ENCODE peak calls at places on chromosomes 7 and 10, in seven cellular contexts. N, R, Y, J, U, F and T are unnamed samples.

GRCh38 chr10:11425288-11425595 is 186.2 kb downstream of the USP6NL start:
- DNase-seq in J (no peak), Y (no peak), U (no peak), F (peak), R (no peak), N (no peak), T (no peak)

GRCh38 chr10:90865400-90865799 is 6.4 kb upstream of the RPP30 start:
- DNase-seq in R (no peak), Y (peak), J (no peak), F (no peak), U (peak), N (peak), T (no peak)

GRCh38 chr10:115063702-115064479 is 29.3 kb upstream of the ATRNL1 start:
- DNase-seq in J (no peak), U (no peak), F (no peak), R (peak), N (no peak), Y (no peak), T (no peak)

GRCh38 chr10:30553625-30554442 is 75.7 kb downstream of the LYZL2 start:
- DNase-seq in F (peak), N (peak), Y (peak), R (no peak), J (peak), U (peak), T (no peak)

GRCh38 chr7:38215115-38215514 is 37.1 kb downstream of the STARD3NL start:
- DNase-seq in U (no peak), F (no peak), J (peak), N (no peak), Y (no peak), R (no peak), T (no peak)

GRCh38 chr10:31359979-31360378 is 41.0 kb downstream of the ZEB1 start:
- DNase-seq in U (no peak), N (no peak), R (peak), Y (no peak), J (peak), F (no peak), T (no peak)

GRCh38 chr10:78892383-78893191 is 176.2 kb upstream of the ZMIZ1 start:
- DNase-seq in U (no peak), F (peak), N (no peak), R (no peak), Y (no peak), J (no peak), T (no peak)

GRCh38 chr10:71134732-71135211 is 77.6 kb upstream of the UNC5B start:
- DNase-seq in F (no peak), N (no peak), R (no peak), J (no peak), U (no peak), Y (no peak), T (no peak)

GRCh38 chr10:5557040-5557721 is 32.4 kb downstream of the CALML3 start:
- DNase-seq in U (no peak), Y (no peak), N (no peak), J (no peak), F (no peak), R (no peak), T (no peak)

GRCh38 chr7:104629393-104629792 is 301.0 kb downstream of the LHFPL3 start:
- DNase-seq in Y (no peak), R (peak), F (no peak), U (no peak), J (no peak), N (no peak), T (no peak)

GRCh38 chr7:109763611-109764010 is 1193.9 kb downstream of the DNAJB9 start:
- DNase-seq in Y (no peak), N (no peak), U (no peak), F (no peak), R (no peak), J (no peak), T (no peak)

GRCh38 chr10:110007171-110007700 is 548 bp upstream of the ADD3 start:
- DNase-seq in U (peak), N (peak), R (no peak), Y (peak), J (no peak), F (no peak), T (no peak)

GRCh38 chr10:25457552-25457951 is 282.8 kb downstream of the GPR158 start:
- DNase-seq in U (no peak), J (no peak), N (no peak), R (no peak), F (no peak), Y (no peak), T (no peak)

GRCh38 chr7:149690688-149691446 is 82.5 kb downstream of the ZNF467 start:
- DNase-seq in U (peak), J (peak), Y (peak), N (peak), R (peak), F (peak), T (no peak)

GRCh38 chr7:158447206-158448171 is 140.1 kb downstream of the PTPRN2 start:
- DNase-seq in U (no peak), Y (no peak), J (no peak), N (no peak), R (peak), F (no peak), T (no peak)

GRCh38 chr10:110946496-110946895 is 27.1 kb downstream of the SHOC2 start:
- DNase-seq in N (no peak), J (no peak), U (no peak), R (no peak), Y (no peak), F (no peak), T (no peak)

GRCh38 chr10:131972474-131973071 is 9.2 kb downstream of the BNIP3 start:
- DNase-seq in R (peak), F (no peak), J (no peak), N (peak), Y (no peak), U (peak), T (no peak)

GRCh38 chr10:75396861-75397570 is 4.5 kb downstream of the ZNF503 start:
- DNase-seq in F (peak), Y (no peak), U (no peak), R (no peak), J (no peak), N (no peak), T (no peak)

GRCh38 chr7:33757050-33757449 is 148.3 kb upstream of the BMPER start:
- DNase-seq in J (no peak), U (no peak), Y (no peak), N (peak), F (no peak), R (no peak), T (no peak)

GRCh38 chr10:77251297-77252013 is 386.2 kb downstream of the KCNMA1 start:
- DNase-seq in F (no peak), N (peak), Y (peak), R (peak), U (peak), J (peak), T (no peak)

GRCh38 chr7:144391823-144392255 is 11.7 kb downstream of the NOBOX start:
- DNase-seq in J (peak), F (peak), R (peak), U (peak), N (peak), Y (peak), T (no peak)

GRCh38 chr7:44678096-44678467 is 70.6 kb upstream of the ZMIZ2 start:
- DNase-seq in F (no peak), R (no peak), U (no peak), Y (no peak), J (no peak), N (peak), T (no peak)

GRCh38 chr10:79413196-79413595 is 32.2 kb downstream of the ZCCHC24 start:
- DNase-seq in F (no peak), R (no peak), U (peak), J (no peak), Y (no peak), N (peak), T (no peak)

GRCh38 chr10:121823993-121824463 is 103.8 kb downstream of the ATE1 start:
- DNase-seq in J (peak), U (peak), N (peak), F (no peak), R (peak), Y (peak), T (no peak)

GRCh38 chr10:92970301-92971070 is 90.1 kb upstream of the CYP26C1 start:
- DNase-seq in Y (no peak), R (no peak), U (no peak), J (no peak), N (peak), F (no peak), T (no peak)

GRCh38 chr7:26688936-26689506 is 175.4 kb downstream of the SKAP2 start:
- DNase-seq in F (no peak), N (no peak), J (peak), R (no peak), U (peak), Y (no peak), T (peak)

GRCh38 chr7:155865830-155866545 is 53.7 kb upstream of the SHH start:
- DNase-seq in J (no peak), U (no peak), N (no peak), F (peak), R (no peak), Y (no peak), T (no peak)

DNA sequence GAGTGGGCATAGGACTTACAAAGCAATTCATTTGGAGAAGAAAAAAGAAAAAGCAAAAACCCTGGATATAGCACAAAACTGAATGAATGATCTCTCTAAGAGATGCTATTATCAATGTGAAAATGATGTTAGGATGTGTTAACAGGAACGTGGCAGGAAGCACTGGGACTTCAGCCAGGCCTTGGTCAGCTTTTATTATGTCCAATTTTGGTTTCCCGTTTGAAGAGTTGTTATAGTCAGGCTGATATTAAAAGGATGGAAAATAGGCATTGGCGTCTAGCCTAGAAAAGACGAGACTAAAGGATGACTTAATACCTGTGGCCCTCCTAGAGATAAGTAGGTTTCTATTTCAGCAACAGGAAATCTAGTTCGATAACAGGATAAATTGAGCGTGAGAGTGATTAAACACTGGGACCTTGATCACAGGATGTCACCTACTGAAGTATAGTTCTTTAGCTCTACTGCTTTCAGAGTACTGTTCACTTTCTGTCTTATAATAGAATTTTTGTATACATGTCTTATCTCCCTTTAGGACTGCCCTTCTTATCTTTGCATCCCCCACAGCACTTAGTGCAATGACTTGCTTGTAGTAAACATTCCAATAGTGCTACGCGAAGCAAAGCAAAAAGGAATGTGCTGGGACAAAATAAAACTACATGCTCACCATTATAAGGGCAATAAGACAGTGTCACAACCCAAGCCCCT is 99.8 kb upstream of the AGBL3 start:
- DNase-seq in F (no peak), R (no peak), U (no peak), N (peak), Y (peak), J (peak), T (no peak)
- TF ChIP-seq RFX5 in F (no peak), R (no peak), U (no peak), N (no peak), Y (no peak), J (no peak), T (no peak)

DNA sequence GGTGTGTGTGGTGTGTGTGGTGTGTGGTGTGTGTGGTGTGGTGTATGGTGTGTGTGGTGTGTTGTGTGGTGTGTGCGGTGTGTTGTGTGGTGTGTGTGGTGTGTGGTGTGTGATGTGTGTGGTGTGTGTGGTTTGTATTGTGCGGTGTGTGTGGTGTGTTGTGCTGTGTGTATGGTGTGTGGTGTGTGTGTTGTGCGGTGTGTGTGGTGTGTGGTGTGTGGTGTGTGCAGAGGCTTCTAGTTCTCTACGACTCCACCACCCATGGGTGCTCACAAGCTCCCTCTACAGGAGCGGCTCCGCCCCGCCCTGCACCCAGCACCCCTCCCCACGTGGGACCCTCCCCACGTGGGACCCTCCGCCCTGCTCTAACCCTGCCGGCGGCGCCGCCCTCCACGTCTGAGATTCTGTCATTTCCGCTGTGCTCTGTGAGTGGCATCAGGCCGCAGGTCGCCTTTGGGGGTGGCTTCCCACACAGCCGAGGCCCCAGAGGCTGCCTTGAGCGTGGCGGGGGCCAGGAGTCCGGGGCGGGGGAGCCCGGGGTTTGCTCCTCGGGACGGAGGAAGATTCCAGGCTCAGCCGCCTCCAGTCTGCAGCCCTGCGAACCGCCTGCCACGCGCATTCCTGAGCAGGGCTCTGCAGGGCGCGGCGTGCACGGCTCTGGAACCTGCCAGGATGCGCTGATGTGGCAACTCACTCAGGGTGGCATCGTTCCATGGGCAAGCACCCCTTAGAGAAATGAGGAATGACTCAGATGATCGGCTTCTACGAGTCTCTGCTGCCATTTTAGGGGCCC is 37.0 kb upstream of the DNAJB6 start:
- DNase-seq in J (no peak), Y (peak), N (no peak), R (peak), F (no peak), U (peak), T (no peak)
- TF ChIP-seq RFX5 in J (no peak), Y (no peak), N (no peak), R (no peak), F (no peak), U (no peak), T (no peak)

DNA sequence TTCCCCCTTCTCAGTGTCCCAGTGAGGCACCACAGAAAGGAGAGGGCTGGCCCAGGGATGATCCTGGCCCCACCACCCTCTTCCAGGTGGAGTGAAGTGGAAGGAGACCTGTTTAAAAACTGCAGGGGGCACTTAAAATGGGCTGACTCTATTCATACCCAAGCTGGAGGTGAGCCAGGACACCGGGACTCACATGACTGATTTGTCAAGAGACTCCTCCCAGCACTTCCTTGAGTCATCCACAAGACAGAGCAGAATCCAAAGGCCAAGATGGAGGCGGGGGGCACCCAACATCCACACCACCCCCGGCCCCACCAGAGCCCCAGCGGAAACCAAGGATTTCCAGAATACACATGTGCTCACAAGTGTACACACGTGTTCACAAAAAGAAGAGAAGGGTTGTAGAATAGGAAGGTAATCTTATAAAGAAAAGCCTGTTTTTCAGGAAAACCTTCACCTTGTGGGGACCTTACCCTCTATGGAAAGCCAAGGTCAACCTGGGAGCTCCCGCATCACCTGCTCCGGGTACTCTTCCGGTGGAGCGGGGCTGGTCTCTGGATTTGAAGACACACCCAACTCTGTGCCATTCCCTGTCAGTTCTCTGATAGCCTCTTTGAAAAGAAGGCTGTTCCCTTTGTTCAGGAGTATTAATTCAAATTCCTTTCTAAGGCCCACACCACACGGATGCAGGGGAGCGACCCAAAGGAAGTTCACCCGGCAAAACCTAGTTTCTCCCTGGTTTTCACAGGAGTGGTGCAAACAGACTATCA is 10.9 kb downstream of the CTBP2 start:
- DNase-seq in R (no peak), U (peak), N (peak), J (no peak), Y (peak), F (no peak), T (no peak)
- TF ChIP-seq RFX5 in R (no peak), U (no peak), N (no peak), J (no peak), Y (no peak), F (no peak), T (no peak)

GRCh38 chr10:117408436-117409384 is 33.5 kb upstream of the PDZD8 start:
- DNase-seq in F (no peak), N (no peak), J (no peak), R (no peak), Y (no peak), U (no peak), T (no peak)
- TF ChIP-seq RFX5 in F (no peak), N (no peak), J (no peak), R (no peak), Y (no peak), U (no peak), T (no peak)

GRCh38 chr10:86411281-86411841 is 44.8 kb upstream of the GRID1 start:
- DNase-seq in N (peak), Y (no peak), U (no peak), R (no peak), J (peak), F (no peak), T (peak)
- TF ChIP-seq RFX5 in N (no peak), Y (no peak), U (no peak), R (no peak), J (no peak), F (no peak), T (peak)

DNA sequence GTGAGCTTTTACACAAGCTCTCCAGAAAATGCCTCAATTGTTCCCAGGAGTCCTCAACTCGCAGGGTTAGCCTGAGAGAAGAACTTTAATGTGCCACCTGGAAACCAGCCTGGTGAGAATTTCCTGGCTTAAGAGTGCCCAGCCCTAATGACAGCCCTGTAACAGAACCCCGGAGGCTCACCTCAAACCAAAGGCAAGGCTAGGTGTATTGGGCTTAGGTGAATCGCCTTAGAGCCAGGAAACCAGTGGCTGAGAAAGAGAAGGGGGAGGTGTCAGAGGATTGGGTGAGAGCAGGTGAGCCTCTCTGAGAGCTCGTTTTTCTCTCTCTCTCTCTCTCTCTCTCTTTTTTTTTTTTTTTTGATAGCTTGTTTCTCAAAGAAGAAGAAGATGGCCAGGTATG is 7.3 kb downstream of the OCM2 start:
- DNase-seq in F (no peak), Y (no peak), J (no peak), N (no peak), U (no peak), R (no peak), T (no peak)
- TF ChIP-seq RFX5 in F (no peak), Y (no peak), J (no peak), N (no peak), U (no peak), R (no peak), T (no peak)

GRCh38 chr10:98193030-98193429 is 58.6 kb downstream of the R3HCC1L start:
- DNase-seq in J (no peak), Y (no peak), R (no peak), F (no peak), N (no peak), U (no peak), T (no peak)

GRCh38 chr10:98194633-98195032 is 60.2 kb downstream of the R3HCC1L start:
- DNase-seq in F (no peak), J (no peak), U (no peak), R (no peak), Y (no peak), N (no peak), T (no peak)

GRCh38 chr10:98196985-98197384 is 62.5 kb downstream of the R3HCC1L start:
- DNase-seq in F (no peak), U (no peak), R (no peak), Y (no peak), N (no peak), J (no peak), T (no peak)

GRCh38 chr10:98195132-98195531 is 60.7 kb downstream of the R3HCC1L start:
- DNase-seq in R (no peak), Y (no peak), N (no peak), U (no peak), J (no peak), F (no peak), T (peak)
- TF ChIP-seq RFX5 in R (no peak), Y (no peak), N (no peak), U (no peak), J (no peak), F (no peak), T (no peak)

GRCh38 chr10:103829266-103829665 is 26.1 kb downstream of the SH3PXD2A start:
- DNase-seq in U (no peak), N (no peak), F (no peak), Y (no peak), R (no peak), J (no peak), T (no peak)

GRCh38 chr10:103828587-103829186 is 26.7 kb downstream of the SH3PXD2A start:
- DNase-seq in N (no peak), U (no peak), F (no peak), J (peak), Y (no peak), R (no peak), T (no peak)

GRCh38 chr10:103828107-103828506 is 27.3 kb downstream of the SH3PXD2A start:
- DNase-seq in N (no peak), F (no peak), R (no peak), Y (no peak), U (no peak), J (no peak), T (no peak)

GRCh38 chr10:103832806-103833205 is 22.6 kb downstream of the SH3PXD2A start:
- DNase-seq in N (no peak), Y (no peak), J (no peak), F (no peak), U (no peak), R (no peak), T (no peak)

GRCh38 chr10:103829838-103830465 is 25.4 kb downstream of the SH3PXD2A start:
- DNase-seq in F (no peak), U (no peak), N (no peak), Y (no peak), R (no peak), J (no peak), T (no peak)
- TF ChIP-seq RFX5 in F (no peak), U (no peak), N (no peak), Y (no peak), R (no peak), J (no peak), T (no peak)

DNA sequence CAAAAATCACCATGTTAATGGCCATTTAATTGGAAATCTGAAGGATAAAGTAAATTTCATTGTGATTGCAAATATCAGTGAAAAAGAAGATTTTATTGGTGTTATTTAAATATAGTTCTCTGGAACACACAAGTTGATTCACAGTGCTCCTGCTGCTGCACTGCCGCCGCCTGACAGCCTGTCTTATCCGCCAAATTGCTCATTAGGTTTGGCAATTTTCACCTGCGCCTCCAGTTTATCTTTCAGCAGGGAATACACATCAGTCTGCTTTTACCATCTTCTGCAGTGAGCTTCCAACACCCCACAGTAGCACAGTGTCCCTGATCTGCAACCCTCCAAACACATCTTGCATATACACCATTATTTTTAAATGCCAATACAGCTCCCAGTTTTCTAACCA is 308.3 kb downstream of the PARD3 start:
- DNase-seq in R (no peak), Y (no peak), F (no peak), J (no peak), U (no peak), N (no peak), T (no peak)
- TF ChIP-seq RFX5 in R (no peak), Y (no peak), F (no peak), J (no peak), U (no peak), N (no peak), T (no peak)